ENCODE peak calls at places on chromosomes 1 and 21, in ten cellular contexts. B is memory B cell; N is NCI-H510A; X is ACHN; Z is left kidney; K is fibroblast of pulmonary artery; G is activated T-cell treated with anti-CD3 and anti-CD28 coated beads, Interleukin-2, amount 50 U/mL, for 72 hours; O is GF-D8; E is CD8-positive, alpha-beta T cell; Y is OCI-LY7. S is an unnamed sample.

GRCh38 chr1:203289281-203289981 is 15.9 kb upstream of the BTG2 start:
- DNase-seq in B (peak; percentile 90), N (no peak), X (no peak), Z (peak; percentile 66), K (no peak), G (peak; percentile 91), O (peak; percentile 62), E (peak; percentile 83), Y (peak; percentile 93), S (peak; percentile 85)

GRCh38 chr1:190975827-190976226 is 498.2 kb upstream of the BRINP3 start:
- DNase-seq in B (no peak), N (no peak), X (no peak), Z (no peak), K (no peak), G (no peak), O (no peak), E (no peak), Y (no peak), S (no peak)

GRCh38 chr1:16072616-16073484 is 601 bp downstream of the FAM131C start:
- DNase-seq in B (no peak), N (no peak), X (peak; percentile 19), Z (peak; percentile 64), K (no peak), G (no peak), O (no peak), E (no peak), Y (no peak), S (no peak)

GRCh38 chr1:116741781-116742565 is 12.3 kb upstream of the CD2 start:
- DNase-seq in B (no peak), N (no peak), X (no peak), Z (no peak), K (no peak), G (no peak), O (no peak), E (no peak), Y (no peak), S (no peak)

GRCh38 chr21:35170244-35170756 is 121.2 kb upstream of the RUNX1 start:
- DNase-seq in B (peak; percentile 13), N (no peak), X (no peak), Z (peak; percentile 68), K (no peak), G (no peak), O (no peak), E (no peak), Y (peak; percentile 47), S (no peak)

GRCh38 chr21:32257952-32258785 is 20.7 kb downstream of the MIS18A start:
- DNase-seq in B (peak; percentile 19), N (peak; percentile 25), X (peak; percentile 79), Z (peak; percentile 94), K (peak; percentile 91), G (peak; percentile 50), O (peak; percentile 10), E (no peak), Y (peak; percentile 62), S (no peak)

GRCh38 chr1:42743302-42744029 is 3.4 kb upstream of the CLDN19 start:
- DNase-seq in B (no peak), N (no peak), X (no peak), Z (peak; percentile 52), K (no peak), G (no peak), O (no peak), E (no peak), Y (no peak), S (no peak)

GRCh38 chr1:245599413-245600174 is 444.8 kb downstream of the KIF26B start:
- DNase-seq in B (no peak), N (no peak), X (no peak), Z (no peak), K (peak; percentile 97), G (no peak), O (peak; percentile 63), E (no peak), Y (no peak), S (no peak)

GRCh38 chr1:202880961-202881460 is 7.9 kb downstream of the RABIF start:
- DNase-seq in B (no peak), N (no peak), X (no peak), Z (no peak), K (no peak), G (no peak), O (no peak), E (no peak), Y (no peak), S (no peak)

GRCh38 chr21:44347911-44348451 is 5.4 kb upstream of the TRPM2 start:
- DNase-seq in B (no peak), N (no peak), X (no peak), Z (no peak), K (no peak), G (no peak), O (no peak), E (no peak), Y (no peak), S (no peak)

GRCh38 chr1:227185291-227185690 is 133.0 kb downstream of the CDC42BPA start:
- DNase-seq in B (no peak), N (no peak), X (no peak), Z (no peak), K (no peak), G (no peak), O (no peak), E (no peak), Y (no peak), S (no peak)

GRCh38 chr1:171645553-171646336 is 6.7 kb downstream of the MYOC start:
- DNase-seq in B (no peak), N (no peak), X (no peak), Z (peak; percentile 26), K (peak; percentile 51), G (no peak), O (no peak), E (no peak), Y (no peak), S (peak; percentile 90)

GRCh38 chr1:65791860-65792670 is 630 bp upstream of the PDE4B start:
- DNase-seq in B (no peak), N (no peak), X (no peak), Z (peak; percentile 59), K (peak; percentile 16), G (no peak), O (no peak), E (no peak), Y (no peak), S (no peak)

GRCh38 chr1:41383094-41383852 is 22.0 kb downstream of the FOXO6 start:
- DNase-seq in B (no peak), N (no peak), X (peak; percentile 68), Z (peak; percentile 59), K (peak; percentile 30), G (peak; percentile 45), O (no peak), E (no peak), Y (no peak), S (no peak)

GRCh38 chr21:26550357-26550756 is 22.7 kb downstream of the CYYR1 start:
- DNase-seq in B (no peak), N (no peak), X (no peak), Z (peak; percentile 87), K (no peak), G (no peak), O (no peak), E (no peak), Y (no peak), S (no peak)

GRCh38 chr1:109986054-109986444 is 1.5 kb downstream of the AHCYL1 start:
- DNase-seq in B (no peak), N (no peak), X (no peak), Z (no peak), K (no peak), G (no peak), O (no peak), E (no peak), Y (no peak), S (no peak)

GRCh38 chr1:216457356-216457755 is 34.1 kb upstream of the USH2A start:
- DNase-seq in B (no peak), N (no peak), X (no peak), Z (peak; percentile 66), K (no peak), G (no peak), O (no peak), E (no peak), Y (no peak), S (no peak)

GRCh38 chr1:58162952-58163550 is 383.5 kb downstream of the OMA1 start:
- DNase-seq in B (no peak), N (peak; percentile 42), X (peak; percentile 62), Z (peak; percentile 85), K (peak; percentile 74), G (peak; percentile 22), O (no peak), E (no peak), Y (peak; percentile 22), S (no peak)

GRCh38 chr1:159996653-159997052 is 35.1 kb downstream of the PIGM start:
- DNase-seq in B (no peak), N (no peak), X (peak; percentile 94), Z (no peak), K (peak; percentile 83), G (no peak), O (no peak), E (no peak), Y (no peak), S (no peak)

GRCh38 chr1:230501242-230501641 is 75.1 kb upstream of the PGBD5 start:
- DNase-seq in B (no peak), N (no peak), X (no peak), Z (no peak), K (no peak), G (no peak), O (no peak), E (no peak), Y (no peak), S (no peak)